ENCODE peak calls at places on chromosomes 5 and 9, in ten cellular contexts. X is D341Med, P is fibroblast of the conjunctiva, G is right atrium auricular region, V is Right ventricle myocardium inferior, E is amygdala, W is GM04503, M is breast epithelium, O is GDM1, D is NAMALWA. I is an unnamed sample.

GRCh38 chr9:79292731-79293280 is 279.0 kb upstream of the TLE4 start:
- DNase-seq in V (no peak), O (no peak), W (no peak), M (no peak), P (no peak), G (no peak), X (no peak), D (no peak), E (no peak), I (no peak)

GRCh38 chr9:80352967-80353366 is 781.2 kb downstream of the TLE4 start:
- DNase-seq in P (no peak), O (no peak), G (no peak), M (no peak), E (no peak), X (no peak), V (no peak), D (no peak), W (no peak), I (no peak)

GRCh38 chr5:166497705-166498104 is 1793.7 kb upstream of the WWC1 start:
- DNase-seq in D (no peak), X (no peak), G (no peak), O (no peak), E (no peak), M (no peak), P (no peak), V (no peak), W (no peak), I (no peak)

GRCh38 chr5:129506092-129506491 is 46.0 kb downstream of the ADAMTS19 start:
- DNase-seq in O (no peak), P (peak), X (no peak), V (no peak), E (no peak), G (no peak), D (no peak), W (no peak), M (no peak), I (no peak)

GRCh38 chr5:61327761-61328753 is 4.0 kb upstream of the ZSWIM6 start:
- DNase-seq in P (peak), M (no peak), D (no peak), G (no peak), E (no peak), W (peak), V (no peak), O (no peak), X (no peak), I (no peak)

GRCh38 chr5:82601085-82601484 is 322.9 kb upstream of the RPS23 start:
- DNase-seq in V (no peak), G (no peak), O (no peak), P (no peak), E (no peak), W (no peak), D (no peak), X (no peak), M (no peak), I (no peak)

GRCh38 chr9:126297656-126298318 is 28.8 kb upstream of the MVB12B start:
- DNase-seq in G (no peak), X (no peak), D (no peak), V (no peak), P (no peak), M (no peak), E (no peak), W (no peak), O (no peak), I (peak)

GRCh38 chr5:1763548-1763911 is 36.1 kb downstream of the MRPL36 start:
- DNase-seq in P (peak), W (peak), D (peak), E (no peak), V (no peak), O (no peak), X (no peak), G (no peak), M (peak), I (peak)

GRCh38 chr9:120904061-120904998 is 22.3 kb downstream of the TRAF1 start:
- DNase-seq in O (no peak), D (peak), M (no peak), P (no peak), W (no peak), X (no peak), E (no peak), G (no peak), V (no peak), I (no peak)

GRCh38 chr9:129628709-129629108 is 2.7 kb downstream of the NTMT1 start:
- DNase-seq in P (no peak), E (no peak), D (no peak), M (no peak), G (no peak), O (no peak), V (peak), X (no peak), W (no peak), I (no peak)

GRCh38 chr5:133839721-133840120 is 128.7 kb downstream of the C5orf15 start:
- DNase-seq in D (no peak), X (no peak), M (no peak), V (no peak), G (no peak), O (no peak), P (no peak), W (no peak), E (no peak), I (no peak)

GRCh38 chr9:89527084-89527483 is 29.2 kb upstream of the SEMA4D start:
- DNase-seq in W (no peak), E (no peak), M (no peak), V (peak), P (no peak), X (no peak), G (peak), D (no peak), O (peak), I (peak)

GRCh38 chr5:14672082-14672481 is 7.6 kb downstream of the OTULIN start:
- DNase-seq in V (no peak), X (no peak), E (no peak), P (no peak), M (no peak), W (no peak), G (no peak), D (peak), O (no peak), I (no peak)

GRCh38 chr5:149714877-149715502 is 15.1 kb upstream of the PPARGC1B start:
- DNase-seq in V (no peak), O (no peak), D (no peak), X (no peak), G (no peak), P (no peak), M (no peak), E (no peak), W (no peak), I (no peak)